ENCODE peak calls at places on chromosomes 12 and 14, in nine cellular contexts. L is stomach; A is CD8-positive, alpha-beta T cell; I is endothelial cell of umbilical vein; K is endodermal cell; F is transverse colon; V is MG63; S is PC-3; W is left ventricle myocardium inferior. T is an unnamed sample. For H3K36me3 and H3K27me3, the result is how much of the 10 kb centered on the place peaks cover.

GRCh38 chr14:93132472-93133065 is 16.8 kb upstream of the ITPK1 start:
- DNase-seq in S (peak), K (peak), I (peak), F (no peak), V (peak), A (peak), L (peak), W (no peak), T (peak)

GRCh38 chr12:42128327-42128726 is 16.3 kb downstream of the GXYLT1 start:
- DNase-seq in A (no peak), F (no peak), V (no peak), K (peak), I (no peak), W (no peak), L (no peak), S (peak), T (no peak)

GRCh38 chr12:124680863-124681778 is 113.7 kb upstream of the NCOR2 start:
- DNase-seq in S (peak), F (no peak), V (peak), K (peak), A (no peak), W (peak), I (peak), L (no peak), T (peak)

GRCh38 chr12:1768585-1768984 is 51.8 kb upstream of the LRTM2 start:
- DNase-seq in V (no peak), I (no peak), F (no peak), W (no peak), S (no peak), K (no peak), L (no peak), A (no peak), T (no peak)

GRCh38 chr12:66662729-66663128 is 16.1 kb downstream of the GRIP1 start:
- DNase-seq in W (no peak), F (no peak), L (no peak), V (no peak), K (no peak), I (peak), S (peak), A (no peak), T (no peak)

GRCh38 chr14:88562831-88563686 is at the start of gene ZC3H14:
- DNase-seq in A (peak), S (peak), K (peak), F (peak), I (peak), L (peak), W (peak), V (peak), T (peak)

GRCh38 chr12:106246891-106247730 is 709 bp downstream of the CKAP4 start:
- DNase-seq in F (peak), I (peak), W (peak), V (peak), A (peak), S (peak), L (peak), K (peak), T (peak)

GRCh38 chr12:103523771-103524170 is 28.0 kb upstream of the C12orf42 start:
- DNase-seq in L (no peak), S (no peak), F (no peak), W (no peak), V (no peak), A (no peak), K (no peak), I (no peak), T (no peak)

GRCh38 chr12:15206831-15207394 is 14.3 kb downstream of the RERG start:
- DNase-seq in A (no peak), W (no peak), L (no peak), V (no peak), F (no peak), S (no peak), I (no peak), K (no peak), T (no peak)

GRCh38 chr12:92324849-92325500 is 179.3 kb upstream of the BTG1 start:
- DNase-seq in W (no peak), I (no peak), V (no peak), A (no peak), K (peak), S (no peak), L (no peak), F (no peak), T (no peak)

GRCh38 chr12:3363608-3364007 is 127.4 kb upstream of the PRMT8 start:
- DNase-seq in K (peak), A (no peak), V (no peak), I (no peak), F (peak), S (no peak), W (no peak), L (no peak), T (no peak)

GRCh38 chr12:18583655-18584054 is 154.2 kb downstream of the PLCZ1 start:
- DNase-seq in L (no peak), S (no peak), K (no peak), F (no peak), A (no peak), I (no peak), W (no peak), V (no peak), T (no peak)

GRCh38 chr14:71202881-71203280 is 295.6 kb downstream of the PCNX1 start:
- DNase-seq in S (no peak), F (no peak), W (no peak), V (no peak), L (no peak), K (no peak), A (no peak), I (no peak), T (no peak)

GRCh38 chr14:62711351-62712023 is 333.8 kb downstream of the KCNH5 start:
- DNase-seq in K (no peak), L (no peak), A (no peak), S (no peak), V (no peak), I (no peak), W (no peak), F (no peak), T (no peak)

GRCh38 chr12:48764521-48764920 is 24.4 kb downstream of the ADCY6 start:
- DNase-seq in S (peak), V (no peak), L (peak), F (peak), K (no peak), A (no peak), W (no peak), I (no peak), T (no peak)

GRCh38 chr14:92443167-92443566 is 70.4 kb upstream of the RIN3 start:
- DNase-seq in W (no peak), K (no peak), F (no peak), A (no peak), L (no peak), S (no peak), V (no peak), I (no peak), T (no peak)

GRCh38 chr12:121576851-121577391 is 3.9 kb downstream of the KDM2B start:
- DNase-seq in W (no peak), A (no peak), L (no peak), K (peak), I (no peak), F (no peak), S (peak), V (peak), T (peak)

GRCh38 chr12:100427078-100427477 is 46.6 kb upstream of the NR1H4 start:
- DNase-seq in K (no peak), F (no peak), V (peak), L (no peak), S (peak), W (no peak), A (no peak), I (no peak), T (no peak)

GRCh38 chr14:32996343-32996742 is 57.7 kb downstream of the NPAS3 start:
- DNase-seq in W (no peak), F (no peak), A (no peak), S (no peak), V (no peak), K (no peak), I (no peak), L (no peak), T (no peak)

GRCh38 chr12:116384629-116385485 is 107.4 kb upstream of the MED13L start:
- DNase-seq in K (peak), L (no peak), F (no peak), W (no peak), A (no peak), S (peak), V (peak), I (peak), T (peak)

GRCh38 chr12:132045751-132046150 is 96.0 kb downstream of the EP400 start:
- DNase-seq in A (no peak), W (no peak), S (no peak), I (no peak), V (no peak), K (no peak), F (no peak), L (no peak), T (no peak)

GRCh38 chr12:122947352-122947792 is 18.9 kb downstream of the ABCB9 start:
- DNase-seq in I (peak), L (peak), K (no peak), S (no peak), F (peak), A (no peak), V (no peak), W (peak), T (peak)

GRCh38 chr14:50530358-50530757 is 2.0 kb downstream of the MAP4K5 start:
- DNase-seq in W (no peak), A (no peak), S (peak), I (peak), F (no peak), L (no peak), V (no peak), K (no peak), T (no peak)

GRCh38 chr14:91009501-91010152 is 50.8 kb downstream of the RPS6KA5 start:
- DNase-seq in S (no peak), W (no peak), F (no peak), A (no peak), I (no peak), K (no peak), V (no peak), L (no peak), T (no peak)

GRCh38 chr12:130041983-130042812 is 120.1 kb upstream of the FZD10 start:
- DNase-seq in A (no peak), S (no peak), I (no peak), F (peak), W (no peak), L (no peak), K (peak), V (peak), T (peak)

GRCh38 chr14:74380845-74381244 is 32.6 kb downstream of the VRTN start:
- DNase-seq in W (no peak), A (no peak), L (no peak), S (no peak), I (no peak), V (no peak), F (no peak), K (peak), T (no peak)

GRCh38 chr14:71733210-71733883 is 198.9 kb upstream of the RGS6 start:
- DNase-seq in K (no peak), W (no peak), L (no peak), I (no peak), S (no peak), V (peak), F (no peak), A (no peak), T (no peak)

GRCh38 chr14:22517117-22517720 is 71.8 kb downstream of the DAD1 start:
- DNase-seq in K (no peak), W (no peak), S (no peak), A (no peak), V (no peak), I (no peak), F (no peak), L (no peak), T (no peak)

GRCh38 chr14:37566811-37567371 is 28.2 kb downstream of the FOXA1 start:
- DNase-seq in S (peak), F (no peak), K (no peak), L (no peak), A (no peak), V (no peak), W (no peak), I (peak), T (no peak)

GRCh38 chr14:92516344-92516965 is 2.9 kb downstream of the RIN3 start:
- DNase-seq in W (no peak), I (no peak), A (no peak), L (no peak), V (no peak), S (no peak), K (no peak), F (no peak), T (no peak)

GRCh38 chr14:100726467-100726811 is 253 bp upstream of the DLK1 start:
- DNase-seq in V (no peak), S (no peak), A (no peak), I (no peak), K (peak), F (no peak), L (no peak), W (no peak), T (no peak)

GRCh38 chr12:91099373-91099772 is 11.9 kb downstream of the LUM start:
- DNase-seq in S (peak), W (no peak), A (no peak), I (no peak), F (no peak), V (no peak), K (no peak), L (no peak), T (no peak)

GRCh38 chr12:119014368-119014767 is 33.0 kb downstream of the SRRM4 start:
- DNase-seq in V (no peak), L (no peak), W (no peak), F (no peak), S (no peak), A (no peak), K (no peak), I (no peak), T (no peak)

GRCh38 chr14:92719890-92720323 is 28.5 kb downstream of the LGMN start:
- DNase-seq in W (no peak), I (no peak), V (peak), F (peak), A (no peak), K (no peak), L (peak), S (peak), T (no peak)

GRCh38 chr14:85856430-85856829 is 326.5 kb downstream of the FLRT2 start:
- DNase-seq in F (no peak), I (no peak), W (no peak), A (no peak), L (no peak), V (no peak), S (no peak), K (no peak), T (no peak)

GRCh38 chr14:85853996-85854526 is 324.1 kb downstream of the FLRT2 start:
- DNase-seq in K (no peak), L (no peak), V (no peak), W (no peak), I (no peak), S (peak), F (no peak), A (no peak), T (no peak)

DNA sequence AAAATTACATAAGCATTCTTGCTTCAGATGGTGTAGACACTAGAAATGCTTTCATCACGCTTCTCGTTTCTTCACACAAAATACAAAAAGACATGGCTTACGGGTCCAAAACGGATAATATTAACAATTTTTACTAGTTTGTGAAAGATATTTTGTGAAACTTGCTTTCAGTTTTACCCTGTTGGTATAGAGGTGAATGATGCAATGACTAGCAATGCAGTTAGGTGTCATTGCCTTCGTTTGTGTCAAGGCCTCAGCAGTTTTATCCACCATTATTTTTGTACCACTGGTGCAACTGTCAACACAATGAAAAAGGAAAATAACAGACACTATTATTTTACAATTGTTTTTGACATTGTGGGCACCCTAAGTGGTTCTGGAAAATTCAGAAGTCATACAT is 323.0 kb downstream of the FLRT2 start:
- DNase-seq in I (no peak), K (no peak), F (no peak), V (no peak), A (no peak), W (no peak), L (no peak), S (no peak), T (no peak)
- H3K4me3 ChIP-seq in I (no peak), K (no peak), F (no peak), V (no peak), A (no peak), W (no peak), L (no peak), S (no peak), T (no peak)

GRCh38 chr12:50181691-50182090 is 14.5 kb upstream of the CERS5 start:
- DNase-seq in I (no peak), W (no peak), A (no peak), S (no peak), F (no peak), V (no peak), L (no peak), K (no peak), T (no peak)
- H3K36me3 ChIP-seq in I (under half), W (half or more), A (under half), S (under half), F (under half), V (half or more), L (half or more), K (under half), T (under half)

DNA sequence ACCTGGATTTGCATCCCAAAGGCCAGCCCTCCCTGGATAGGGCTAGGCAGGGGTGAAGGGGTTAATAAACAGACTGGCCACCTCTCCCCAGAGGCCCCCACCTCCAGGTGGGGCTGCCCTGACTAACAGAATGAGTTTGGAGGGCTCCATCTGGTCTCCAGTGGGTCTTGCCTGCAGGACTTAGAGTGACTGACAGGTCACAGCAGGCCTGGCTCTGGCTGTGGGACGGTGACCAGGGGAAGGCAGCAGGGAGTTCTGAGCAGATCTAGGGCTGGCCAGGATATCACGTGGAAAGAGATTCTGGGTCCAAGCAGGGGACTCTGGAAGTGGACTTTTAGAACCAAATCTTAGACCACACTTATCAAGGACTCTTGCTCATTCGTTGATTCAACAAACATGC is 40.9 kb upstream of the LHX5 start:
- DNase-seq in W (no peak), K (no peak), S (no peak), A (no peak), L (no peak), I (no peak), V (no peak), F (no peak), T (peak)
- H3K27me3 ChIP-seq in W (half or more), K (half or more), S (half or more), A (under half), L (half or more), I (under half), V (under half), F (half or more), T (under half)

GRCh38 chr14:77040059-77040308 is 11.5 kb upstream of the IRF2BPL start:
- DNase-seq in W (no peak), S (no peak), A (no peak), K (no peak), V (no peak), F (no peak), I (no peak), L (no peak), T (no peak)
- H3K4me3 ChIP-seq in W (peak), S (peak), A (no peak), K (peak), V (peak), F (peak), I (no peak), L (peak), T (peak)

DNA sequence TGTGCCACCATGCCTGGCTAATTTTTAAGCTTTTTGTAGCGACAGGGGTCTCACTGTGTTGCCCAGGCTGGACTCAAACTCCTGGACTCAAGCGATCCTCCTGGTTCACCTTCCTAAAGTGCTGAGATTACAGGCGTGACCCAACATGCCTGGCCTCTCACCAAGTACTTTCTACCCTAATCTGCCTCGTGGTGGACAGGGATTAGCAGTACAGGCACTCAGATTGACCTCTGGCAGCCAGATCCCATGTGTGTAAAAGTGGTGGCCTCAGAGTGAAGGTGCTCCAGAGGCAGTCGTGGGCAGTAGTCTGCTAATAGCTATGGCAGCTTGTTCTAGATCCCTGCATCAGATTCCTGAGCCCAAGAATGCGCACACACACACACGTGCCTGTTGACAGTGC is 30.9 kb downstream of the MTHFD1 start:
- DNase-seq in A (no peak), K (no peak), S (no peak), W (no peak), V (no peak), F (no peak), I (no peak), L (no peak), T (no peak)
- H3K36me3 ChIP-seq in A (under half), K (half or more), S (half or more), W (half or more), V (under half), F (under half), I (under half), L (half or more), T (under half)

DNA sequence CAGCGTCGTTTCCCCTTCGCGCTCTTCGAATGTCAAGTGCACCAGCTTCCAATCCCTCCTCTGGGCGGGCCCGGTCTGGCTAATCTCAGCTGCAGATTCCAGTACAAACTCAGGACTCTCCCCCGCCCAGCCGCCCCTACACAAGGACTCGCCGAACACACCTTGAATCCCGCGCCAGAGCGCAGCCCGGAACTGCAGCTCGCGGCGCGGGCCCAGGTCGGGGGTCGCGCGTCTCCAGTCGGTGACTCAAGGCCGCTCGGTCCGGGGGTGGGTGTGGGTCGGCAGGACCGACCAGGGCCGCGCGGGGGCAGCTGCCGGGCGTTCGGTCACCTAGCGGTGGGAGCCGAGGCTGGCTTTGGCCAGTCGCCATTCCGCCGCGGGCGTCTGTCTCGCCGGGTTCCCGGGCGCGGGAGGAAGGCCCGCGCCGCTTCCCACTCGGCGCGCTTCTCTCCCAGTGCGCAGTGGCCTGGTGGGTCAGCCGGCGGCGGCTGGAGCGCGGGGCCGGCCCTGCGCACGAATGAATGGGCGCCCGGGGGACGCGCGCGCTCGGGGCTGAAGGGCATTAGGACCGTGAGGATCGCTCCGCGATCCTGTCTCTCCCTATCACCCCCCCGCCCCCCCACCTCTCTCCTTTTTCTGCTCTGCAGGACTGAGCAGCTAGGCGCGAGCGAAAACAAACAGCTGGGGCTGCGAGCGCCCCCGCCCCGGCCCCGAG is at the start of gene GALNT16:
- DNase-seq in L (peak), V (peak), W (peak), K (peak), I (peak), S (no peak), A (no peak), F (peak), T (peak)
- H3K27me3 ChIP-seq in L (half or more), V (under half), W (under half), K (under half), I (under half), S (half or more), A (under half), F (half or more), T (half or more)

DNA sequence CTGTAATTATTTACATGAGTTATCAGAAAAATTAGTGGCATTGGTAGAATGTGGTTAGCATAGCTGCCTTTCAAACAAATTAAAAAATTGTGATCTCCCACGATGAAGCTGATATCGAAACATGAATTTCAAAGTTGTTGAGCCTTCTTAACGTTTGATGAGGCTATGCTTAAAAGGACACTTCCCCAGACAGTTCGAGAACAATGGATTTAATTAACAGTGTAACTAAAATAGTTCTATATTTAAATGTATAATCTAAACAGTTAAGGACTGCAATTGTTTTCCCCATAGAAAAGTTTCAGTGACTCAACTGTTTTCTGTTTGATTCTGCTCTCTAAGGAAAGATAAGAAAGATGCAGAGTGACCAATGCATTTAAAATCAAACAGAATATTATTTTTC is 1.6 kb downstream of the CLEC2B start:
- DNase-seq in S (no peak), K (no peak), W (no peak), A (no peak), F (no peak), V (no peak), I (peak), L (no peak), T (no peak)
- H3K4me3 ChIP-seq in S (no peak), K (no peak), W (peak), A (peak), F (peak), V (peak), I (peak), L (peak), T (no peak)